ENCODE peak calls at places on chromosomes 11 and 22, in five cellular contexts. One of them, this sample, is unnamed.

GRCh38 chr11:103587951-103588788 is 448.3 kb upstream of the DDI1 start:
- DNase-seq in MV-4-11: no peak
- DNase-seq in hepatocyte: peak
- DNase-seq in Ammon's horn: no peak
- DNase-seq in iris pigment epithelial cell: peak
- DNase-seq in this sample: no peak

GRCh38 chr22:42316988-42317387 is 46.5 kb upstream of the TCF20 start:
- DNase-seq in MV-4-11: peak
- DNase-seq in hepatocyte: peak
- DNase-seq in Ammon's horn: peak
- DNase-seq in iris pigment epithelial cell: no peak
- DNase-seq in this sample: peak

GRCh38 chr11:128520206-128520885 is 67.0 kb downstream of the ETS1 start:
- DNase-seq in MV-4-11: no peak
- DNase-seq in hepatocyte: no peak
- DNase-seq in Ammon's horn: no peak
- DNase-seq in iris pigment epithelial cell: no peak
- DNase-seq in this sample: no peak

GRCh38 chr11:18936002-18936673 is 3.1 kb downstream of the MRGPRX1 start:
- DNase-seq in MV-4-11: no peak
- DNase-seq in hepatocyte: no peak
- DNase-seq in Ammon's horn: no peak
- DNase-seq in iris pigment epithelial cell: no peak
- DNase-seq in this sample: no peak

GRCh38 chr22:24146190-24146616 is 35.1 kb upstream of the SUSD2 start:
- DNase-seq in MV-4-11: peak
- DNase-seq in hepatocyte: peak
- DNase-seq in Ammon's horn: peak
- DNase-seq in iris pigment epithelial cell: peak
- DNase-seq in this sample: peak

GRCh38 chr11:118111744-118112035 is 24.9 kb upstream of the SMIM35 start:
- DNase-seq in MV-4-11: no peak
- DNase-seq in hepatocyte: no peak
- DNase-seq in Ammon's horn: no peak
- DNase-seq in iris pigment epithelial cell: no peak
- DNase-seq in this sample: no peak

GRCh38 chr11:117610901-117611300 is 186.1 kb downstream of the DSCAML1 start:
- DNase-seq in MV-4-11: no peak
- DNase-seq in hepatocyte: no peak
- DNase-seq in Ammon's horn: no peak
- DNase-seq in iris pigment epithelial cell: no peak
- DNase-seq in this sample: peak

GRCh38 chr11:114010931-114011330 is 36.0 kb downstream of the HTR3A start:
- DNase-seq in MV-4-11: no peak
- DNase-seq in hepatocyte: no peak
- DNase-seq in Ammon's horn: no peak
- DNase-seq in iris pigment epithelial cell: no peak
- DNase-seq in this sample: no peak

GRCh38 chr22:48641906-48642475 is 1185.7 kb downstream of the BRD1 start:
- DNase-seq in MV-4-11: no peak
- DNase-seq in hepatocyte: no peak
- DNase-seq in Ammon's horn: no peak
- DNase-seq in iris pigment epithelial cell: no peak
- DNase-seq in this sample: no peak

GRCh38 chr11:45723421-45723820 is 58.0 kb upstream of the CHST1 start:
- DNase-seq in MV-4-11: no peak
- DNase-seq in hepatocyte: no peak
- DNase-seq in Ammon's horn: no peak
- DNase-seq in iris pigment epithelial cell: no peak
- DNase-seq in this sample: no peak